ENCODE peak calls at places on chromosome 7, in eight cellular contexts. D, R, T, J, N, A, Y and O are unnamed samples.

GRCh38 chr7:42137431-42137830 is 99.6 kb downstream of the GLI3 start:
- DNase-seq in D (no peak), T (no peak), A (no peak), Y (no peak), J (no peak), N (no peak), R (no peak), O (no peak)

GRCh38 chr7:41096921-41097320 is 606.0 kb downstream of the INHBA start:
- DNase-seq in D (no peak), N (no peak), Y (no peak), A (no peak), J (peak; percentile 32), R (peak; percentile 71), T (no peak), O (peak; percentile 88)

GRCh38 chr7:149496642-149497391 is 792 bp downstream of the ZNF746 start:
- DNase-seq in D (peak; percentile 63), N (no peak), R (peak; percentile 58), T (peak; percentile 38), J (peak; percentile 30), Y (peak; percentile 45), A (peak; percentile 60), O (peak; percentile 32)

GRCh38 chr7:76165106-76165972 is 36.4 kb upstream of the SRRM3 start:
- DNase-seq in N (no peak), J (no peak), D (peak; percentile 20), A (no peak), R (no peak), Y (no peak), T (no peak), O (no peak)

GRCh38 chr7:82050792-82051191 is 280.9 kb upstream of the HGF start:
- DNase-seq in D (no peak), N (no peak), T (peak; percentile 34), A (no peak), J (peak; percentile 13), R (peak; percentile 93), Y (no peak), O (peak; percentile 66)

GRCh38 chr7:26202019-26202985 is 757 bp downstream of the CBX3 start:
- DNase-seq in Y (peak; percentile 65), N (no peak), J (peak; percentile 39), R (no peak), A (peak; percentile 87), T (peak; percentile 79), D (peak; percentile 70), O (peak; percentile 57)

GRCh38 chr7:24721378-24722030 is 35.8 kb downstream of the GSDME start:
- DNase-seq in J (peak; percentile 73), R (no peak), A (no peak), T (no peak), D (no peak), Y (no peak), N (no peak), O (no peak)

GRCh38 chr7:151083071-151083823 is at the start of gene TMUB1:
- DNase-seq in Y (peak; percentile 79), N (no peak), D (peak; percentile 81), J (peak; percentile 73), T (peak; percentile 86), R (peak; percentile 70), A (peak; percentile 84), O (peak; percentile 47)

GRCh38 chr7:77426521-77427051 is 10.4 kb upstream of the GSAP start:
- DNase-seq in J (peak; percentile 54), A (no peak), N (no peak), R (peak; percentile 74), T (no peak), D (no peak), Y (no peak), O (peak; percentile 53)

GRCh38 chr7:20865684-20866083 is 79.0 kb upstream of the SP8 start:
- DNase-seq in J (no peak), N (no peak), Y (no peak), A (no peak), T (no peak), R (no peak), D (no peak), O (no peak)

GRCh38 chr7:39621261-39621660 is 2.1 kb upstream of the RALA start:
- DNase-seq in J (peak; percentile 86), R (peak; percentile 74), N (no peak), T (no peak), A (peak; percentile 48), Y (no peak), D (no peak), O (peak; percentile 85)

GRCh38 chr7:131104611-131105293 is 222.9 kb upstream of the MKLN1 start:
- DNase-seq in N (no peak), J (no peak), Y (no peak), R (peak; percentile 65), D (no peak), A (peak; percentile 14), T (no peak), O (peak; percentile 64)
- H3K4me3 ChIP-seq in N (peak overlapping the region; percentile 75), J (no peak overlapping the region), Y (peak overlapping the region; percentile 52), R (peak overlapping the region; percentile 84), D (peak overlapping the region; percentile 13), A (no peak overlapping the region), T (peak overlapping the region; percentile 61), O (no peak overlapping the region)

GRCh38 chr7:63927261-63927660 is 71.4 kb upstream of the ZNF722 start:
- DNase-seq in R (no peak), A (no peak), T (no peak), Y (no peak), J (no peak), N (no peak), D (no peak), O (no peak)
- H3K4me3 ChIP-seq in R (peak overlapping the region; percentile 73), A (peak overlapping the region; percentile 89), T (no peak overlapping the region), Y (peak overlapping the region; percentile 64), J (no peak overlapping the region), N (peak overlapping the region; percentile 78), D (no peak overlapping the region), O (no peak overlapping the region)

GRCh38 chr7:102321351-102322201 is 34.7 kb downstream of the SPDYE6 start:
- DNase-seq in Y (no peak), T (no peak), D (no peak), J (peak; percentile 33), N (no peak), A (peak; percentile 50), R (peak; percentile 18), O (no peak)
- H3K4me3 ChIP-seq in Y (no peak overlapping the region), T (no peak overlapping the region), D (no peak overlapping the region), J (no peak overlapping the region), N (no peak overlapping the region), A (no peak overlapping the region), R (no peak overlapping the region), O (no peak overlapping the region)

DNA sequence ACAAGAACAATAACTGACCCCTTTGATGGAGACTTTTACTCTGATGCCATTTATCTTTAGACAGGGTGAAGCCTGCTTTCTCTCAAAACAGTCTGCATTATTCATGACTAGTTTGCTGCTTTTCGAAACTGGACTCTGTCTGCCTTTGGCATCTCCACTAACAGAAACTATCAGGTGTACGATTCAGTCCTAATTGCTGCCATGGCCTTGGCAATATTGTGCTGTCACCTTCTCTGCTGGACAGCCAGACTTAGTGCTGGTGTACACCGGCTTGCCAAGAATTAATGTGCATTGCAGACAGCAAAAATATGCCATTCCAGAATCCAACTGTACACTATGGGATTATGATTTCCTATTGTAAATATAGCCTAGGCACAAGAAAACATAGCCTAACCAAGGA is 295.4 kb upstream of the CDC14C start:
- DNase-seq in Y (no peak), T (no peak), D (no peak), A (no peak), N (no peak), J (no peak), R (no peak), O (no peak)
- H3K4me3 ChIP-seq in Y (no peak overlapping the region), T (no peak overlapping the region), D (no peak overlapping the region), A (no peak overlapping the region), N (no peak overlapping the region), J (no peak overlapping the region), R (no peak overlapping the region), O (no peak overlapping the region)